ENCODE peak calls at places on chromosomes 6 and 20, in nine cellular contexts. N is lower lobe of right lung, B is endothelial cell, T is HCT116, C is pancreas, V is epithelial cell of esophagus, D is cardiac fibroblast, Q is astrocyte of the spinal cord, P is RWPE1. W is an unnamed sample.

GRCh38 chr20:19026121-19026878 is 186.1 kb upstream of the SLC24A3 start:
- DNase-seq in N (no peak), B (no peak), T (no peak), C (no peak), V (no peak), D (no peak), Q (no peak), P (no peak), W (no peak)

GRCh38 chr6:167477688-167478087 is 152.8 kb downstream of the TTLL2 start:
- DNase-seq in N (no peak), B (no peak), T (no peak), C (no peak), V (no peak), D (no peak), Q (no peak), P (no peak), W (no peak)

GRCh38 chr6:125078602-125079321 is 74.8 kb upstream of the TPD52L1 start:
- DNase-seq in N (no peak), B (no peak), T (no peak), C (no peak), V (no peak), D (no peak), Q (no peak), P (no peak), W (no peak)

GRCh38 chr20:17786221-17786718 is 86.5 kb downstream of the BANF2 start:
- DNase-seq in N (no peak), B (no peak), T (no peak), C (no peak), V (no peak), D (peak; percentile 38), Q (peak; percentile 64), P (no peak), W (no peak)

GRCh38 chr6:47188588-47189021 is 121.1 kb downstream of the TNFRSF21 start:
- DNase-seq in N (no peak), B (no peak), T (peak; percentile 80), C (no peak), V (peak; percentile 99), D (peak; percentile 56), Q (peak; percentile 68), P (peak; percentile 95), W (no peak)

GRCh38 chr20:44071057-44071456 is 115.9 kb downstream of the JPH2 start:
- DNase-seq in N (no peak), B (no peak), T (no peak), C (no peak), V (no peak), D (no peak), Q (no peak), P (no peak), W (no peak)

GRCh38 chr20:15930324-15931305 is 642.6 kb downstream of the KIF16B start:
- DNase-seq in N (no peak), B (no peak), T (no peak), C (no peak), V (peak; percentile 59), D (peak; percentile 5), Q (peak; percentile 47), P (peak; percentile 20), W (no peak)

GRCh38 chr20:29878777-29879442 is 1378.6 kb upstream of the DEFB115 start:
- DNase-seq in N (peak; percentile 53), B (no peak), T (no peak), C (peak; percentile 85), V (no peak), D (no peak), Q (no peak), P (no peak), W (no peak)

GRCh38 chr6:13574149-13574570 is 241 bp upstream of the SIRT5 start:
- DNase-seq in N (peak; percentile 94), B (peak; percentile 94), T (peak; percentile 86), C (peak; percentile 97), V (peak; percentile 94), D (peak; percentile 96), Q (peak; percentile 92), P (peak; percentile 99), W (peak; percentile 94)

GRCh38 chr6:38671885-38672467 is 31.0 kb downstream of the GLO1 start:
- DNase-seq in N (no peak), B (peak; percentile 39), T (peak; percentile 28), C (no peak), V (peak; percentile 69), D (peak; percentile 74), Q (peak; percentile 63), P (peak; percentile 69), W (peak; percentile 18)

GRCh38 chr20:8722277-8722928 is 346.5 kb upstream of the PLCB4 start:
- DNase-seq in N (no peak), B (peak; percentile 57), T (peak; percentile 59), C (no peak), V (peak; percentile 71), D (peak; percentile 81), Q (peak; percentile 72), P (peak; percentile 51), W (peak; percentile 22)

GRCh38 chr6:132780770-132781371 is 17.6 kb downstream of the SLC18B1 start:
- DNase-seq in N (no peak), B (no peak), T (no peak), C (no peak), V (peak; percentile 46), D (peak; percentile 56), Q (peak; percentile 45), P (peak; percentile 16), W (no peak)

GRCh38 chr6:160998217-160998616 is 6.6 kb downstream of the MAP3K4 start:
- DNase-seq in N (no peak), B (no peak), T (no peak), C (no peak), V (no peak), D (no peak), Q (no peak), P (no peak), W (no peak)

GRCh38 chr20:63873477-63873971 is 8.5 kb downstream of the TPD52L2 start:
- DNase-seq in N (peak; percentile 69), B (no peak), T (no peak), C (no peak), V (peak; percentile 97), D (peak; percentile 86), Q (peak; percentile 49), P (peak; percentile 87), W (no peak)

GRCh38 chr6:157198425-157199279 is 124.7 kb downstream of the TMEM242 start:
- DNase-seq in N (peak; percentile 91), B (no peak), T (no peak), C (peak; percentile 95), V (peak; percentile 100), D (peak; percentile 51), Q (no peak), P (peak; percentile 86), W (no peak)

GRCh38 chr20:46636514-46636913 is 14.7 kb downstream of the SLC13A3 start:
- DNase-seq in N (no peak), B (no peak), T (no peak), C (no peak), V (no peak), D (no peak), Q (no peak), P (no peak), W (no peak)

GRCh38 chr20:57714409-57715267 is 4.8 kb upstream of the PMEPA1 start:
- DNase-seq in N (no peak), B (no peak), T (no peak), C (no peak), V (peak; percentile 80), D (peak; percentile 64), Q (peak; percentile 72), P (peak; percentile 92), W (no peak)

DNA sequence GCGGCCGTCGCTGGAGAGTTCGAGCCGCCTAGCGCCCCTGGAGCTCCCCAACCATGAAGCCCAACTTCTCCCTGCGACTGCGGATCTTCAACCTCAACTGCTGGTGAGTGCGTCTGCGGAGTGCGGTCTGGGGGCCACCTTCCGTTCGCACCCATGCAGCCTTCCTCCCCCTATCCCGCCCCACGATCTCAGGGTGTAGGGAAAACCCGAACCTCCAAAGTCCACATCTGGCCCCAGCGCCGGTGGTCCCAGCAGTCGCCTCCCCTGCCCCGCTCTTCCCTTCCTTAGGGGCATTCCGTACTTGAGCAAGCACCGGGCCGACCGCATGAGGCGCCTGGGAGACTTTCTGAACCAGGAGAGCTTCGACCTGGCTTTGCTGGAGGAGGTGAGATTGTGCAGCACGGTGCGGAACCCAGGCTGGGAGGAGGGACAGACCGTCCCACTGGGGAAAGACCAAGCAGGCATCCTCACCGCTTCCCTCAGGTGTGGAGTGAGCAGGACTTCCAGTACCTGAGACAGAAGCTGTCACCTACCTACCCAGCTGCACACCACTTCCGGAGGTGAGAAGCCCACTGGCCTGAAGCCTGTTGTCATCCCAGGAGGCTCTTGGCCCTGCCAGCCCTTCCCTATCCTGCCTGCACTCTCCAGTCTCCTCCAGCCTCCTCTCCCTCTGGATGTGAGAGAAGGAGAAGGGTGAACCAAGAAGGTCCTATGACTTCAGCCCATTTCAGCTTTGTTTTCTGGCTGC is 719 bp downstream of the SMPD2 start:
- DNase-seq in N (peak; percentile 76), B (peak; percentile 58), T (no peak), C (peak; percentile 83), V (peak; percentile 67), D (peak; percentile 58), Q (peak; percentile 53), P (peak; percentile 28), W (peak; percentile 64)
- TF ChIP-seq CTCF in N (no peak), B (peak; percentile 12), T (no peak), C (no peak), V (peak; percentile 36), D (peak; percentile 7), Q (peak; percentile 43), P (peak; percentile 41), W (no peak)

GRCh38 chr6:44676826-44677433 is 289.4 kb downstream of the CDC5L start:
- DNase-seq in N (no peak), B (no peak), T (no peak), C (no peak), V (peak; percentile 37), D (no peak), Q (no peak), P (no peak), W (no peak)
- TF ChIP-seq CTCF in N (no peak), B (no peak), T (no peak), C (no peak), V (no peak), D (no peak), Q (no peak), P (no peak), W (no peak)

DNA sequence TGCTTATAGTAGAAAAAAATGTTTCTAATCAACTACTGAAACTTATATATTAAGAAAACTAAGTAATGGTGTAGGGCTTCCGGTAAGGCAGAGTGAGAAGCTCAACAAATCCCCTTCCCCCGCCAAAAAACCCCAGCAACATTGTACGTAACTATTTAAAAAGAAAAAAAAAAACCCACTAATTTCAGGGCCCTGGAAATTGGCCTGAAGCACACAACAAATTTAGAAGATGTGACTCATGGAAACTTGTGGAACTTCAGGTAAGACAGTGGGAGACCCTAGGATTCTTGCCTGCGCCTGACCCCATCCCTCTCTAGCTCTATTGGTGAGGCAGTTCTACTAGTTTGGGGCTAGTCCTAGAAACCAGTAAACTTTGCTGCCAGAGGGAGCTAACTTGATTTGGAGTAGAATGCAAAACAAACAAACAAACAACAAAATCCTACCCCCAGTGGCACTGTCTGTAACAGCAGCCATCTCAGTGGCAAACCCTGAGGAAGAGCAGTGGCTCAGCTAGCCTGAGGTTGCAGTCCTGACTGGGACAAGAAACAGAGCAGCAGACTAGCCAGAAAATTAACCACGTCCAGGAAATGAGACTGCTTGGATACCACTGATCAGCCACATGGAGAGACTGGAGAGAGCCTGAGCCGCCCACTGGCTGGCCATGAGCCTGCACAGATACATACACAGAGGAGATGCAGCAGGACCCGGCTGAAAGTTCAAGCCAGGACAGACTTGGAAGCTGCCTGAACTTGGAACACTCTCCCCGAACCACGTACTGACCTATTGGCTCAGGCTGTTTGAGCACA is 135.1 kb downstream of the TBXT start:
- DNase-seq in N (no peak), B (no peak), T (peak; percentile 47), C (no peak), V (no peak), D (peak; percentile 95), Q (peak; percentile 86), P (no peak), W (no peak)
- TF ChIP-seq CTCF in N (no peak), B (peak; percentile 60), T (no peak), C (no peak), V (peak; percentile 18), D (peak; percentile 43), Q (peak; percentile 17), P (no peak), W (peak; percentile 32)

GRCh38 chr6:7216941-7217621 is 95.9 kb downstream of the SSR1 start:
- DNase-seq in N (peak; percentile 49), B (peak; percentile 13), T (no peak), C (peak; percentile 72), V (peak; percentile 76), D (no peak), Q (no peak), P (peak; percentile 59), W (no peak)
- TF ChIP-seq CTCF in N (no peak), B (no peak), T (no peak), C (no peak), V (no peak), D (no peak), Q (peak; percentile 2), P (no peak), W (no peak)